ENCODE peak calls at places on chromosome 5, in five cellular contexts. O is astrocyte, Z is MM.1S, L is IMR-90, K is A549. H is an unnamed sample. For H3K4me1, the result is how much of the 10 kb centered on the place peaks cover.

GRCh38 chr5:53035868-53036381 is 46.8 kb downstream of the ITGA2 start:
- DNase-seq in O (peak), Z (no peak), L (peak), K (peak), H (peak)

GRCh38 chr5:169723103-169723831 is 86.2 kb downstream of the DOCK2 start:
- DNase-seq in O (no peak), Z (no peak), L (no peak), K (no peak), H (no peak)

GRCh38 chr5:57035955-57036354 is 84.0 kb upstream of the MIER3 start:
- DNase-seq in O (no peak), Z (no peak), L (no peak), K (no peak), H (no peak)

GRCh38 chr5:178308541-178309092 is 76.0 kb upstream of the PHYKPL start:
- DNase-seq in O (no peak), Z (no peak), L (no peak), K (no peak), H (no peak)

GRCh38 chr5:82164109-82164956 is 113.8 kb downstream of the RPS23 start:
- DNase-seq in O (peak), Z (no peak), L (peak), K (peak), H (peak)

GRCh38 chr5:32051796-32052195 is 122.3 kb downstream of the GOLPH3 start:
- DNase-seq in O (no peak), Z (no peak), L (no peak), K (no peak), H (no peak)

GRCh38 chr5:73783823-73784222 is 157.8 kb downstream of the ARHGEF28 start:
- DNase-seq in O (peak), Z (peak), L (peak), K (peak), H (peak)

GRCh38 chr5:135891804-135892203 is 3.8 kb downstream of the IL9 start:
- DNase-seq in O (no peak), Z (no peak), L (no peak), K (no peak), H (no peak)

GRCh38 chr5:2335727-2336515 is 415.6 kb downstream of the IRX2 start:
- DNase-seq in O (no peak), Z (no peak), L (no peak), K (no peak), H (no peak)

GRCh38 chr5:144336191-144336590 is 165.5 kb downstream of the KCTD16 start:
- DNase-seq in O (no peak), Z (no peak), L (no peak), K (no peak), H (no peak)

GRCh38 chr5:149417714-149418368 is 38.7 kb upstream of the IL17B start:
- DNase-seq in O (no peak), Z (no peak), L (no peak), K (no peak), H (no peak)

GRCh38 chr5:142197098-142197497 is 88.5 kb downstream of the NDFIP1 start:
- DNase-seq in O (no peak), Z (no peak), L (peak), K (no peak), H (no peak)

GRCh38 chr5:168706655-168707069 is 127.5 kb upstream of the PANK3 start:
- DNase-seq in O (peak), Z (peak), L (peak), K (peak), H (peak)

GRCh38 chr5:102596113-102596512 is 97.3 kb upstream of the SLCO6A1 start:
- DNase-seq in O (no peak), Z (peak), L (no peak), K (no peak), H (no peak)

GRCh38 chr5:54091416-54092130 is 218.8 kb downstream of the ARL15 start:
- DNase-seq in O (peak), Z (no peak), L (no peak), K (no peak), H (no peak)

GRCh38 chr5:64773533-64773932 is 4.8 kb downstream of the CWC27 start:
- DNase-seq in O (no peak), Z (no peak), L (no peak), K (no peak), H (no peak)

GRCh38 chr5:52846443-52846842 is 58.7 kb downstream of the ITGA1 start:
- DNase-seq in O (peak), Z (no peak), L (peak), K (no peak), H (peak)

GRCh38 chr5:53361708-53362107 is 118.7 kb upstream of the FST start:
- DNase-seq in O (no peak), Z (no peak), L (no peak), K (no peak), H (no peak)

GRCh38 chr5:140741967-140742366 is 41.7 kb downstream of the ZMAT2 start:
- DNase-seq in O (no peak), Z (no peak), L (no peak), K (no peak), H (no peak)

GRCh38 chr5:78527054-78527884 is 121.3 kb downstream of the LHFPL2 start:
- DNase-seq in O (peak), Z (no peak), L (peak), K (peak), H (peak)

GRCh38 chr5:56588125-56588516 is 227.2 kb upstream of the MAP3K1 start:
- DNase-seq in O (no peak), Z (no peak), L (no peak), K (no peak), H (no peak)

GRCh38 chr5:75281716-75282465 is 45.2 kb upstream of the ANKRD31 start:
- DNase-seq in O (peak), Z (no peak), L (peak), K (no peak), H (peak)

GRCh38 chr5:122187426-122187825 is 58.1 kb downstream of the ZNF474 start:
- DNase-seq in O (no peak), Z (no peak), L (no peak), K (no peak), H (no peak)

GRCh38 chr5:84384604-84385575 is at the start of gene EDIL3:
- DNase-seq in O (peak), Z (peak), L (peak), K (peak), H (peak)

GRCh38 chr5:88398316-88398715 is 129.7 kb upstream of the TMEM161B start:
- DNase-seq in O (peak), Z (no peak), L (no peak), K (no peak), H (no peak)
- H3K27ac ChIP-seq in O (peak), Z (no peak), L (no peak), K (no peak), H (no peak)

GRCh38 chr5:8184455-8185063 is 315.6 kb downstream of the MTRR start:
- DNase-seq in O (no peak), Z (peak), L (peak), K (peak), H (peak)

GRCh38 chr5:8192840-8193239 is 323.9 kb downstream of the MTRR start:
- DNase-seq in O (no peak), Z (no peak), L (no peak), K (no peak), H (no peak)

GRCh38 chr5:8188874-8189588 is 320.1 kb downstream of the MTRR start:
- DNase-seq in O (no peak), Z (peak), L (peak), K (no peak), H (no peak)
- H3K4me2 ChIP-seq in O (no peak), Z (no peak), L (no peak), K (no peak), H (no peak)

DNA sequence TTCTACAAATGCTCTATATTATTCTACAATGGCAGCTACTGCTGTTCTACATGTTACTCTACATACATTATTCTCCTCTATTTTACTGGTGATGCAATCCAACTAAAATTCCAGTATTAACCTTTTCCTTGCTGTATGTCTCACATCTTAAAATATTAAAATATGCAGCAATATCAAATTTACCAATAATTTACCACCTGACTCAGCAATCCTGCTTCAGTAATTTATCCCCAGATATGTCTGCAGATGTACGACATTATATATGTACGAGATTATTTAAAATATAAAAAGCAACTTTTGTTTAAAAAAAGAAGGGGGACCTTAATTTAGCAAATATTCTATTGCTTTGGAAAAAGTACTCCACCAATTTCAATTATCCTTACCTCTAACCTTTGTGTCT is 11.6 kb downstream of the KIF3A start:
- DNase-seq in O (no peak), Z (no peak), L (no peak), K (no peak), H (no peak)
- H3K4me1 ChIP-seq in O (under half), Z (under half), L (under half), K (under half), H (under half)

GRCh38 chr5:87360132-87360531 is 52.6 kb downstream of the CCNH start:
- DNase-seq in O (no peak), Z (no peak), L (no peak), K (no peak), H (no peak)
- H3K27ac ChIP-seq in O (no peak), Z (no peak), L (no peak), K (no peak), H (peak)